ENCODE peak calls at places on chromosomes 11 and 22, in five cellular contexts. L is neural progenitor cell; Y is IMR-90; E is HAP-1; O is CD8-positive, alpha-beta T cell. D is an unnamed sample.

GRCh38 chr22:47107431-47107830 is 345.0 kb downstream of the TBC1D22A start:
- DNase-seq in L (no peak), Y (peak; percentile 88), O (no peak), E (no peak), D (no peak)

GRCh38 chr11:4891996-4892640 is 10.4 kb downstream of the OR51T1 start:
- DNase-seq in Y (peak; percentile 93), E (no peak), O (no peak), L (no peak), D (no peak)

GRCh38 chr11:15276616-15277015 is 161.9 kb downstream of the INSC start:
- DNase-seq in O (no peak), Y (peak; percentile 4), L (peak; percentile 61), E (no peak), D (no peak)

GRCh38 chr22:17369553-17370035 is 334 bp downstream of the CECR2 start:
- DNase-seq in O (no peak), E (peak; percentile 72), L (peak; percentile 88), Y (no peak), D (no peak)

GRCh38 chr22:19974935-19975706 is 33.5 kb upstream of the TXNRD2 start:
- DNase-seq in Y (no peak), L (no peak), E (no peak), O (no peak), D (no peak)

GRCh38 chr11:61162092-61162935 is 1.1 kb upstream of the VPS37C start:
- DNase-seq in O (no peak), E (peak; percentile 40), L (no peak), Y (peak; percentile 44), D (no peak)

GRCh38 chr11:86201371-86201770 is 43.2 kb upstream of the EED start:
- DNase-seq in Y (no peak), L (no peak), O (no peak), E (no peak), D (no peak)

GRCh38 chr11:95516786-95517185 is 272.8 kb downstream of the FAM76B start:
- DNase-seq in O (no peak), E (no peak), L (no peak), Y (peak; percentile 83), D (no peak)

GRCh38 chr22:40401532-40401931 is 31.1 kb downstream of the SGSM3 start:
- DNase-seq in Y (no peak), L (no peak), E (no peak), O (peak; percentile 42), D (no peak)

GRCh38 chr11:133835258-133836075 is 9.8 kb downstream of the SPATA19 start:
- DNase-seq in E (peak; percentile 65), Y (peak; percentile 4), L (peak; percentile 82), O (peak; percentile 6), D (peak; percentile 43)

GRCh38 chr22:45541580-45541979 is 38.9 kb downstream of the FBLN1 start:
- DNase-seq in Y (no peak), L (no peak), O (no peak), E (no peak), D (no peak)

GRCh38 chr11:72805214-72805613 is 9.0 kb upstream of the ATG16L2 start:
- DNase-seq in Y (no peak), E (no peak), L (no peak), O (no peak), D (no peak)

GRCh38 chr22:45218974-45219373 is 21.7 kb downstream of the KIAA0930 start:
- DNase-seq in L (no peak), Y (peak; percentile 37), O (no peak), E (no peak), D (no peak)

GRCh38 chr11:44607987-44608386 is 42.5 kb downstream of the CD82 start:
- DNase-seq in O (no peak), L (no peak), E (no peak), Y (peak; percentile 80), D (no peak)

GRCh38 chr22:19759459-19759993 is 1.1 kb upstream of the TBX1 start:
- DNase-seq in L (peak; percentile 73), O (no peak), E (no peak), Y (no peak), D (no peak)

GRCh38 chr11:117808768-117809167 is 11.8 kb upstream of the DSCAML1 start:
- DNase-seq in E (no peak), O (no peak), L (no peak), Y (no peak), D (peak; percentile 33)

GRCh38 chr11:115665345-115665901 is 161.2 kb upstream of the CADM1 start:
- DNase-seq in Y (no peak), E (no peak), L (peak; percentile 82), O (no peak), D (no peak)

GRCh38 chr11:131463609-131464008 is 93.2 kb downstream of the NTM start:
- DNase-seq in Y (no peak), E (no peak), L (no peak), O (no peak), D (no peak)

GRCh38 chr11:99988105-99988907 is 698.8 kb upstream of the ARHGAP42 start:
- DNase-seq in Y (no peak), L (no peak), O (no peak), E (no peak), D (peak; percentile 8)

GRCh38 chr11:69357458-69358397 is 63.8 kb downstream of the MYEOV start:
- DNase-seq in Y (no peak), O (no peak), L (no peak), E (no peak), D (peak; percentile 2)

GRCh38 chr11:45886816-45887520 is 1.5 kb downstream of the MAPK8IP1 start:
- DNase-seq in Y (no peak), O (no peak), L (no peak), E (no peak), D (no peak)

GRCh38 chr22:21826204-21826603 is 41.2 kb downstream of the MAPK1 start:
- DNase-seq in E (no peak), O (no peak), Y (no peak), L (no peak), D (no peak)
- H3K27me3 ChIP-seq in E (no peaks in the 10 kb centered on the region), O (no peaks in the 10 kb centered on the region), Y (no peaks in the 10 kb centered on the region), L (no peaks in the 10 kb centered on the region), D (no peaks in the 10 kb centered on the region)

DNA sequence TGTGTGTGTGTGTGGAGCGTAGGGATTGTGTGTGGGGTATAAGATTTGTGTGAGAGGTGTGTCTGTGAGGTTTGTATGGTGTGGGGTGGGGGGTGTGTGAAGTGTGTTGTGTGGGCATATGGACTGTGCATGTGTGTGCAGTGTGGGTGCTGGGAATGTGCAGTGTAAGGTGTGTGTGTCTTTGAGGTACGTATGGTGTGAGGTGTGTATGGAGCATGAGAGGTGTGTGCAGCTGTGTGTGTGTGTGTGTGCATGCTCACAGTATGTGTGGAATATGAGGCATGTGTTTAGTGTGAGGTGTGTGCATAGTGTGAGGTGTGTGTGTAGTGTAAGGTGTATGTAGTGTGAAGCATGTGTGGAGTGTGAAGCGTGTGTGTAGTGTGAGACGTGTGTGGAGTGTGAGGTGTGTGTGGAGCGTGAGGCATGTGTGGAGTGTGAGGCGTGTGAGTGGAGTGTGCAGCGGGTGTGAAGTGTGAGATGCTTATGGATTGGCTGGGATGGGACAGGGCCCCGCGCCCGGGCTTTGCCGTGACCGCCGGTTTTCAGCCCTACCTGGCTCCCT is 1.7 kb upstream of the TMPRSS6 start:
- DNase-seq in L (no peak), E (no peak), O (no peak), Y (no peak), D (no peak)
- H3K27me3 ChIP-seq in L (no peaks in the 10 kb centered on the region), E (peaks cover 4% of the 10 kb centered on the region), O (no peaks in the 10 kb centered on the region), Y (peaks cover 56% of the 10 kb centered on the region), D (peaks cover 5% of the 10 kb centered on the region)

GRCh38 chr11:128356992-128357391 is 230.4 kb downstream of the ETS1 start:
- DNase-seq in E (no peak), O (no peak), L (no peak), Y (no peak), D (no peak)
- H3K27me3 ChIP-seq in E (peaks cover 3% of the 10 kb centered on the region), O (no peaks in the 10 kb centered on the region), L (no peaks in the 10 kb centered on the region), Y (no peaks in the 10 kb centered on the region), D (no peaks in the 10 kb centered on the region)

GRCh38 chr11:75190652-75191329 is 39.9 kb downstream of the SLCO2B1 start:
- DNase-seq in E (no peak), Y (no peak), O (no peak), L (no peak), D (no peak)
- H3K27me3 ChIP-seq in E (no peaks in the 10 kb centered on the region), Y (peaks cover 54% of the 10 kb centered on the region), O (no peaks in the 10 kb centered on the region), L (no peaks in the 10 kb centered on the region), D (no peaks in the 10 kb centered on the region)

GRCh38 chr11:24496371-24496727 is 504 bp upstream of the LUZP2 start:
- DNase-seq in L (no peak), O (no peak), Y (peak; percentile 18), E (no peak), D (no peak)
- H3K27me3 ChIP-seq in L (peaks cover 34% of the 10 kb centered on the region), O (no peaks in the 10 kb centered on the region), Y (no peaks in the 10 kb centered on the region), E (no peaks in the 10 kb centered on the region), D (peaks cover 25% of the 10 kb centered on the region)